ENCODE peak calls at places on chromosomes 16 and 17, in four cellular contexts. B, C, F and M are unnamed samples.

GRCh38 chr16:58464047-58464915 is 35.7 kb upstream of the NDRG4 start:
- DNase-seq in B (no peak), C (no peak), F (no peak), M (peak; percentile 22)

GRCh38 chr16:86363836-86364618 is 146.3 kb upstream of the FOXF1 start:
- DNase-seq in B (no peak), C (no peak), F (no peak), M (peak; percentile 15)

GRCh38 chr17:36686123-36686669 is 84.8 kb downstream of the MRM1 start:
- DNase-seq in B (no peak), C (no peak), F (no peak), M (no peak)

GRCh38 chr16:84461504-84462295 is 42.8 kb downstream of the MEAK7 start:
- DNase-seq in B (no peak), C (peak; percentile 45), F (no peak), M (no peak)

GRCh38 chr17:37828313-37829124 is 83.7 kb upstream of the HNF1B start:
- DNase-seq in B (no peak), C (no peak), F (no peak), M (peak; percentile 40)

GRCh38 chr16:30535106-30535776 is 583 bp upstream of the ZNF747 start:
- DNase-seq in B (no peak), C (no peak), F (no peak), M (peak; percentile 35)

GRCh38 chr17:60065136-60065535 is 13.6 kb downstream of the HEATR6 start:
- DNase-seq in B (no peak), C (no peak), F (no peak), M (peak; percentile 34)

GRCh38 chr17:73285916-73286862 is 24.5 kb upstream of the CPSF4L start:
- DNase-seq in B (no peak), C (no peak), F (no peak), M (no peak)

GRCh38 chr17:35245196-35245486 is 2.3 kb downstream of the SLFN5 start:
- DNase-seq in B (no peak), C (no peak), F (no peak), M (peak; percentile 95)

GRCh38 chr17:66123163-66123562 is 68.8 kb downstream of the CEP112 start:
- DNase-seq in B (no peak), C (no peak), F (no peak), M (peak; percentile 39)

GRCh38 chr16:89442990-89443726 is 47.2 kb downstream of the ANKRD11 start:
- DNase-seq in B (no peak), C (no peak), F (no peak), M (peak; percentile 74)

GRCh38 chr17:49402706-49403105 is 12.0 kb downstream of the PHB1 start:
- DNase-seq in B (no peak), C (peak; percentile 31), F (no peak), M (no peak)

GRCh38 chr16:54986404-54986803 is 55.7 kb downstream of the IRX5 start:
- DNase-seq in B (no peak), C (no peak), F (no peak), M (no peak)

GRCh38 chr16:73048292-73049050 is 543 bp upstream of the ZFHX3 start:
- DNase-seq in B (peak; percentile 47), C (no peak), F (no peak), M (peak; percentile 64)

GRCh38 chr17:45022288-45022648 is 29.2 kb downstream of the DCAKD start:
- DNase-seq in B (no peak), C (no peak), F (no peak), M (no peak)

GRCh38 chr17:38528101-38528500 is 77.7 kb downstream of the SRCIN1 start:
- DNase-seq in B (no peak), C (no peak), F (no peak), M (no peak)

GRCh38 chr16:84138824-84139627 is 6.0 kb downstream of the HSDL1 start:
- DNase-seq in B (no peak), C (no peak), F (no peak), M (peak; percentile 73)

GRCh38 chr16:48311242-48311641 is 63.9 kb upstream of the ABCC11 start:
- DNase-seq in B (no peak), C (no peak), F (no peak), M (peak; percentile 27)